ENCODE peak calls at places on chromosomes 12 and 14, in nine cellular contexts. L, Y, B, W, F, C, E, K and O are unnamed samples.

GRCh38 chr12:124096109-124096508 is 123.1 kb downstream of the ZNF664 start:
- DNase-seq in E (no peak), K (no peak), B (no peak), L (no peak), C (no peak), F (no peak), W (no peak), Y (no peak), O (no peak)

GRCh38 chr12:54331461-54331860 is 6.5 kb downstream of the COPZ1 start:
- DNase-seq in C (no peak), L (no peak), W (no peak), K (no peak), B (no peak), F (no peak), Y (no peak), E (no peak), O (no peak)

GRCh38 chr14:78254911-78255431 is 84.8 kb downstream of the NRXN3 start:
- DNase-seq in W (no peak), F (no peak), B (no peak), E (no peak), C (no peak), K (no peak), Y (no peak), L (no peak), O (peak; percentile 92)

GRCh38 chr12:111558107-111558376 is 41.1 kb downstream of the ATXN2 start:
- DNase-seq in K (no peak), F (no peak), E (no peak), W (no peak), B (no peak), Y (no peak), L (no peak), C (no peak), O (no peak)

GRCh38 chr14:65850429-65851145 is 438.1 kb downstream of the FUT8 start:
- DNase-seq in K (no peak), E (no peak), C (no peak), F (no peak), Y (no peak), W (no peak), B (peak; percentile 36), L (peak; percentile 42), O (no peak)

GRCh38 chr12:132356686-132357622 is 27.6 kb upstream of the GALNT9 start:
- DNase-seq in B (no peak), L (no peak), W (peak; percentile 52), K (no peak), C (no peak), E (peak; percentile 40), F (no peak), Y (peak; percentile 60), O (peak; percentile 2)

GRCh38 chr14:105091335-105092123 is 26.3 kb upstream of the GPR132 start:
- DNase-seq in F (peak; percentile 97), C (no peak), Y (no peak), W (peak; percentile 96), K (peak; percentile 60), L (no peak), E (no peak), B (no peak), O (peak; percentile 69)

GRCh38 chr12:102302553-102302952 is 104.9 kb upstream of the PMCH start:
- DNase-seq in B (no peak), K (no peak), C (no peak), F (no peak), L (no peak), Y (no peak), W (no peak), E (no peak), O (no peak)

GRCh38 chr14:22887260-22887989 is 4.4 kb downstream of the REM2 start:
- DNase-seq in C (peak; percentile 76), B (peak; percentile 45), K (peak; percentile 80), E (peak; percentile 78), L (no peak), Y (peak; percentile 56), W (peak; percentile 79), F (peak; percentile 75), O (peak; percentile 88)

GRCh38 chr12:9064815-9065606 is 50.7 kb downstream of the A2M start:
- DNase-seq in L (no peak), K (peak; percentile 73), Y (peak; percentile 33), F (peak; percentile 87), B (no peak), C (peak; percentile 40), E (peak; percentile 47), W (peak; percentile 91), O (peak; percentile 4)

GRCh38 chr14:92974541-92975345 is 51.8 kb downstream of the CHGA start:
- DNase-seq in W (no peak), F (no peak), Y (no peak), L (no peak), E (no peak), C (no peak), K (no peak), B (no peak), O (no peak)